ENCODE peak calls at places on chromosomes 13 and 19, in eight cellular contexts. One of them, this sample, is unnamed.

GRCh38 chr19:5032101-5032967 is 63.4 kb downstream of the KDM4B start:
- DNase-seq in neuronal stem cell: no peak
- DNase-seq in fibroblast of pulmonary artery: peak
- DNase-seq in CD4-positive, CD25-positive, alpha-beta regulatory T cell: no peak
- DNase-seq in IMR-90: no peak
- DNase-seq in thyroid gland: no peak
- DNase-seq in cardiac muscle cell: no peak
- DNase-seq in CD8-positive, alpha-beta T cell: no peak
- DNase-seq in this sample: no peak

GRCh38 chr13:98524391-98524790 is 52.5 kb downstream of the STK24 start:
- DNase-seq in neuronal stem cell: no peak
- DNase-seq in fibroblast of pulmonary artery: no peak
- DNase-seq in CD4-positive, CD25-positive, alpha-beta regulatory T cell: no peak
- DNase-seq in IMR-90: no peak
- DNase-seq in thyroid gland: peak
- DNase-seq in cardiac muscle cell: no peak
- DNase-seq in CD8-positive, alpha-beta T cell: no peak
- DNase-seq in this sample: no peak

GRCh38 chr13:99969368-99969933 is 2.1 kb downstream of the ZIC5 start:
- DNase-seq in neuronal stem cell: no peak
- DNase-seq in fibroblast of pulmonary artery: no peak
- DNase-seq in CD4-positive, CD25-positive, alpha-beta regulatory T cell: no peak
- DNase-seq in IMR-90: no peak
- DNase-seq in thyroid gland: no peak
- DNase-seq in cardiac muscle cell: no peak
- DNase-seq in CD8-positive, alpha-beta T cell: no peak
- DNase-seq in this sample: no peak

GRCh38 chr19:34461375-34462100 is 20.0 kb upstream of the WTIP start:
- DNase-seq in neuronal stem cell: no peak
- DNase-seq in fibroblast of pulmonary artery: no peak
- DNase-seq in CD4-positive, CD25-positive, alpha-beta regulatory T cell: no peak
- DNase-seq in IMR-90: peak
- DNase-seq in thyroid gland: no peak
- DNase-seq in cardiac muscle cell: no peak
- DNase-seq in CD8-positive, alpha-beta T cell: no peak
- DNase-seq in this sample: no peak

GRCh38 chr19:35353635-35354034 is 4.6 kb upstream of the FFAR3 start:
- DNase-seq in neuronal stem cell: no peak
- DNase-seq in fibroblast of pulmonary artery: no peak
- DNase-seq in CD4-positive, CD25-positive, alpha-beta regulatory T cell: no peak
- DNase-seq in IMR-90: no peak
- DNase-seq in thyroid gland: no peak
- DNase-seq in cardiac muscle cell: peak
- DNase-seq in CD8-positive, alpha-beta T cell: no peak
- DNase-seq in this sample: no peak

GRCh38 chr13:36490055-36490454 is 57.8 kb downstream of the CCNA1 start:
- DNase-seq in neuronal stem cell: no peak
- DNase-seq in fibroblast of pulmonary artery: no peak
- DNase-seq in CD4-positive, CD25-positive, alpha-beta regulatory T cell: no peak
- DNase-seq in IMR-90: no peak
- DNase-seq in thyroid gland: no peak
- DNase-seq in cardiac muscle cell: no peak
- DNase-seq in CD8-positive, alpha-beta T cell: no peak
- DNase-seq in this sample: no peak

GRCh38 chr19:45456500-45456815 is 11.3 kb upstream of the FOSB start:
- DNase-seq in neuronal stem cell: no peak
- DNase-seq in fibroblast of pulmonary artery: no peak
- DNase-seq in CD4-positive, CD25-positive, alpha-beta regulatory T cell: no peak
- DNase-seq in IMR-90: no peak
- DNase-seq in thyroid gland: no peak
- DNase-seq in cardiac muscle cell: no peak
- DNase-seq in CD8-positive, alpha-beta T cell: no peak
- DNase-seq in this sample: no peak

GRCh38 chr19:52695996-52696395 is 38.8 kb downstream of the ZNF611 start:
- DNase-seq in neuronal stem cell: no peak
- DNase-seq in fibroblast of pulmonary artery: no peak
- DNase-seq in CD4-positive, CD25-positive, alpha-beta regulatory T cell: no peak
- DNase-seq in IMR-90: no peak
- DNase-seq in thyroid gland: no peak
- DNase-seq in cardiac muscle cell: no peak
- DNase-seq in CD8-positive, alpha-beta T cell: no peak
- DNase-seq in this sample: no peak

DNA sequence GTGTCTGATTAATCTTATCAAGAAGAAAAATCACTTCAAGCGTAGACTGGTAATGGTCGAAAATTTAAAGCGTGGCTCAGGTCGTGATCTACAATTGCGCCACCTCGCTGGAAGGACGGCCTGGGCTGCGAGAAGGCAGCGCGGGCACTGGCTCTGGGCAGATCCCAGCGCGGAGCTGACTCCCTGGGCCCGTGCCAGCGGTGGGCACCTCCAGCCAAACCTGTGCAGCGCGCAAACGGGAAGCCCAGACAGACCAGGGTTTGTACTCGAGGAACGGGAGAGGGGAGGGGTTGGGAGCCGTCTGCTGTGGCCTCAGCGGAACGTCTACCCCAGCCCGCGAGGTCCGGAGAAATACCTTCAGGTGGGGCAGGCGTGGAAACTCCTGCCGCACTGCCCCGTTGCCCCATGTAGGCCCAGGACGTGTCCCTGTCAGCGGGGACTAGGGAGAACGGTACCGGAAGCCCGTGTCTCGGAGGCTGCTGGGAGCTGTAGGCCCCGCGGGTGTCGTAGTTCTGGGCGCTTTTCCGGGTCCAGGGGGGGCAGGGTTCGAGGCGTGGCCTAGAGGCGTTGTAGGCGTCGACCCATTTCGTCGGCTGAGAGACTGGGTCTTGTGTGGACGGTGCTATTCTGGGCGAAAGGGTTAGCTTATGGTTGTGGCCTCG is 21.1 kb downstream of the ZNF274 start:
- DNase-seq in neuronal stem cell: no peak
- DNase-seq in fibroblast of pulmonary artery: no peak
- DNase-seq in CD4-positive, CD25-positive, alpha-beta regulatory T cell: no peak
- DNase-seq in IMR-90: no peak
- DNase-seq in thyroid gland: no peak
- DNase-seq in cardiac muscle cell: peak
- DNase-seq in CD8-positive, alpha-beta T cell: no peak
- DNase-seq in this sample: peak
- H3K4me3 ChIP-seq in neuronal stem cell: peak
- H3K4me3 ChIP-seq in fibroblast of pulmonary artery: no peak
- H3K4me3 ChIP-seq in CD4-positive, CD25-positive, alpha-beta regulatory T cell: no peak
- H3K4me3 ChIP-seq in IMR-90: no peak
- H3K4me3 ChIP-seq in thyroid gland: no peak
- H3K4me3 ChIP-seq in cardiac muscle cell: peak
- H3K4me3 ChIP-seq in CD8-positive, alpha-beta T cell: no peak
- H3K4me3 ChIP-seq in this sample: peak

GRCh38 chr19:11626252-11626651 is 29.0 kb downstream of the ZNF627 start:
- DNase-seq in neuronal stem cell: no peak
- DNase-seq in fibroblast of pulmonary artery: no peak
- DNase-seq in CD4-positive, CD25-positive, alpha-beta regulatory T cell: no peak
- DNase-seq in IMR-90: no peak
- DNase-seq in thyroid gland: peak
- DNase-seq in cardiac muscle cell: no peak
- DNase-seq in CD8-positive, alpha-beta T cell: no peak
- DNase-seq in this sample: peak

DNA sequence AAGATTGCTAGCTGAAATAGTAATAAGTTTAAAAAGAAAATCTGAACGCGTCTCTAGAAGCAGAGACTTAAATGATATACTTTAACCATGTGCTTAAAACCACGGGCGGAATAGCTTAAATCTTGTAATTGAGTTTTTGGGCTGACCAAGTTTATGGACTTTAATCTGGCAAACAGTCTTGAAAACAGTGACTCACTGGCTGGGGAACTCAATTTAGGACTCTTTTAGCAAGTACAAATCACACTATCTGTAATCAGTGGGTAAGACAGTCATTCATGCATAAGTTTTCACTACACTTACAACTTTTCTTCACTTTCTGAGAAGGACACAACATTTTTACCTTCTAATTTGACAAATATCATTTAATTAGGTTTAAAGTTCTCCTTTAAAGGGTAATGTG is 26.8 kb downstream of the ZNF627 start:
- DNase-seq in neuronal stem cell: no peak
- DNase-seq in fibroblast of pulmonary artery: peak
- DNase-seq in CD4-positive, CD25-positive, alpha-beta regulatory T cell: no peak
- DNase-seq in IMR-90: peak
- DNase-seq in thyroid gland: no peak
- DNase-seq in cardiac muscle cell: peak
- DNase-seq in CD8-positive, alpha-beta T cell: no peak
- DNase-seq in this sample: no peak
- H3K4me3 ChIP-seq in neuronal stem cell: no peak
- H3K4me3 ChIP-seq in fibroblast of pulmonary artery: no peak
- H3K4me3 ChIP-seq in CD4-positive, CD25-positive, alpha-beta regulatory T cell: no peak
- H3K4me3 ChIP-seq in IMR-90: no peak
- H3K4me3 ChIP-seq in thyroid gland: no peak
- H3K4me3 ChIP-seq in cardiac muscle cell: peak
- H3K4me3 ChIP-seq in CD8-positive, alpha-beta T cell: peak
- H3K4me3 ChIP-seq in this sample: no peak

DNA sequence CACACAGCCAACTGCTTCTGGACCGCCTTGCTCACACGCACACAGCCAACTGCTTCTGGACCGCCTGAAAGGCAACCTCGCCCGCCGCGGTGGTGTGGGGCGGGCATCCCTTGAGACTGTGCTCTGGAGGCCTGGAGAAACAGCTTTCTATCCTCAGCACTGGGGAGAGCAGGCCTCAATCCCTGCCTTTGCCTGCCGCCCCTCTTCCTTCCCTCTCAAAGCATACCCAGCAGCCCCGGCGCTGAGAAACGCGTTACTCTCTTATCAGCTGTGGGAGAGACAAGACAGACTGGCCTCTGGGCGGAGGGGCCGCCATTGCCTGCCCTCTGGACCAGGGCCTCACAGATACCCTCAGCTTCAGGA is 2.9 kb downstream of the LIPE start:
- DNase-seq in neuronal stem cell: no peak
- DNase-seq in fibroblast of pulmonary artery: no peak
- DNase-seq in CD4-positive, CD25-positive, alpha-beta regulatory T cell: no peak
- DNase-seq in IMR-90: no peak
- DNase-seq in thyroid gland: no peak
- DNase-seq in cardiac muscle cell: peak
- DNase-seq in CD8-positive, alpha-beta T cell: no peak
- DNase-seq in this sample: peak
- H3K4me3 ChIP-seq in neuronal stem cell: no peak
- H3K4me3 ChIP-seq in fibroblast of pulmonary artery: no peak
- H3K4me3 ChIP-seq in CD4-positive, CD25-positive, alpha-beta regulatory T cell: peak
- H3K4me3 ChIP-seq in IMR-90: peak
- H3K4me3 ChIP-seq in thyroid gland: no peak
- H3K4me3 ChIP-seq in cardiac muscle cell: no peak
- H3K4me3 ChIP-seq in CD8-positive, alpha-beta T cell: peak
- H3K4me3 ChIP-seq in this sample: peak

DNA sequence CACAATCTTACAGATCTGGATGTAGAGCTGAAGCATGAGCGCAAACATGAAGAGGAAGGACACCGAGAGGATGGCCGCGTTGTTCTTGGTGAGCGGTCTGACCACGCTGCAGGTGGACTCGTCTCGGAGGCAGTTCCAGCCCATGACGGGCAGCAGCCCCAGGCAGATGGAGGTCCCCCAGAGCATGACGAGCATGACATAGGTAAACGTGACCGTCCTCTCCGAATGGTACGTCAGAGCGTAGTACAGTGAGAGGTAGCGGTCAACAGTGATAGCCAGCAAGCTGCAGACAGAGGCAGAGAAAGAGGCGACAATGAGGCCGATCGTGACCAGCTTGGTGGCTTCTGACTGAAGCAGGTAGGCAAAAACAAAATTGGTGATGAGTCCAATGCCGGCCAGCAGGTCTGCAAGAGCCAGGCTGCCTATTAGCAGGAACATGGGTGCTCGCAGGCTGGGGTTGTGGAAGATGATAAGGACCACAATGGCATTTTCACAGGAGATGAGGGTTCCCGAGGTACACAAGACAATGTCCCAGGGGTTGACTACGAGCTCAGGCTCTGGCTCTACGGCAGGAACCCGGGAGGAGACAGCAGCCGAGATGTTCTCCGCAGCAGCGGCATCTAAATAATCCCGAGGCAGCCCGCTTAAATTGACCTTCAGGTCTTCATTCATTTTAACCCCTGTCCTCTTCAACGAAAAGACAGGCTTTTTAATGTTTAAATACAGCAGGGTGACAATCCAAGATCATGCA is 1.3 kb downstream of the GPR12 start:
- DNase-seq in neuronal stem cell: no peak
- DNase-seq in fibroblast of pulmonary artery: no peak
- DNase-seq in CD4-positive, CD25-positive, alpha-beta regulatory T cell: no peak
- DNase-seq in IMR-90: no peak
- DNase-seq in thyroid gland: no peak
- DNase-seq in cardiac muscle cell: no peak
- DNase-seq in CD8-positive, alpha-beta T cell: no peak
- DNase-seq in this sample: no peak
- H3K4me3 ChIP-seq in neuronal stem cell: peak
- H3K4me3 ChIP-seq in fibroblast of pulmonary artery: no peak
- H3K4me3 ChIP-seq in CD4-positive, CD25-positive, alpha-beta regulatory T cell: no peak
- H3K4me3 ChIP-seq in IMR-90: no peak
- H3K4me3 ChIP-seq in thyroid gland: no peak
- H3K4me3 ChIP-seq in cardiac muscle cell: no peak
- H3K4me3 ChIP-seq in CD8-positive, alpha-beta T cell: peak
- H3K4me3 ChIP-seq in this sample: no peak

GRCh38 chr19:11832253-11832912 is 16.1 kb upstream of the ZNF439 start:
- DNase-seq in neuronal stem cell: no peak
- DNase-seq in fibroblast of pulmonary artery: no peak
- DNase-seq in CD4-positive, CD25-positive, alpha-beta regulatory T cell: no peak
- DNase-seq in IMR-90: no peak
- DNase-seq in thyroid gland: no peak
- DNase-seq in cardiac muscle cell: no peak
- DNase-seq in CD8-positive, alpha-beta T cell: no peak
- DNase-seq in this sample: no peak

DNA sequence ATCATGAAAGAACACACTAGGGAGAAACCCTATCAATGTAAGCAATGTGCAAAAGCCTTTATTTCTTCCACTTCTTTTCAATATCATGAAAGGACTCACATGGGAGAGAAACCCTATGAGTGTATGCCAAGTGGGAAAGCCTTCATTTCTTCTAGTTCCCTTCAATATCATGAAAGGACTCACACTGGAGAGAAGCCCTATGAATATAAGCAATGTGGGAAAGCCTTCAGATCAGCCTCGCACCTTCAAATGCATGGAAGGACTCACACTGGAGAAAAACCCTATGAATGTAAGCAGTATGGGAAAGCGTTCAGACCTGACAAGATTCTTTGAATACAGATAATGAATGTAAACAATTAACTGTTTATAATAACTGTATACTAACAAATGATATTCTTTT is 15.0 kb upstream of the ZNF439 start:
- DNase-seq in neuronal stem cell: no peak
- DNase-seq in fibroblast of pulmonary artery: no peak
- DNase-seq in CD4-positive, CD25-positive, alpha-beta regulatory T cell: no peak
- DNase-seq in IMR-90: no peak
- DNase-seq in thyroid gland: no peak
- DNase-seq in cardiac muscle cell: no peak
- DNase-seq in CD8-positive, alpha-beta T cell: no peak
- DNase-seq in this sample: no peak
- H3K4me3 ChIP-seq in neuronal stem cell: no peak
- H3K4me3 ChIP-seq in fibroblast of pulmonary artery: no peak
- H3K4me3 ChIP-seq in CD4-positive, CD25-positive, alpha-beta regulatory T cell: no peak
- H3K4me3 ChIP-seq in IMR-90: no peak
- H3K4me3 ChIP-seq in thyroid gland: no peak
- H3K4me3 ChIP-seq in cardiac muscle cell: no peak
- H3K4me3 ChIP-seq in CD8-positive, alpha-beta T cell: peak
- H3K4me3 ChIP-seq in this sample: no peak

This sample was measured in testis.